ENCODE peak calls at places on chromosome 3, in five cellular contexts. G is Peyer's patch, D is AG04450, S is tibial artery, C is right atrium auricular region. N is an unnamed sample.

GRCh38 chr3:69250014-69250413 is 127.6 kb upstream of the LMOD3 start:
- DNase-seq in D (no peak), G (no peak), C (no peak), S (no peak), N (peak)

GRCh38 chr3:58032186-58032585 is 24.0 kb downstream of the FLNB start:
- DNase-seq in G (no peak), S (no peak), D (no peak), C (no peak), N (no peak)

GRCh38 chr3:147699175-147699838 is 290.1 kb downstream of the ZIC1 start:
- DNase-seq in S (no peak), C (no peak), G (no peak), D (no peak), N (no peak)

GRCh38 chr3:39286771-39287170 is 6.9 kb upstream of the CX3CR1 start:
- DNase-seq in G (no peak), D (no peak), C (no peak), S (no peak), N (no peak)

GRCh38 chr3:113660458-113660857 is 36.0 kb downstream of the USF3 start:
- DNase-seq in G (no peak), D (no peak), S (no peak), C (no peak), N (no peak)

GRCh38 chr3:34292605-34293300 is 494.3 kb downstream of the PDCD6IP start:
- DNase-seq in C (no peak), S (no peak), G (no peak), D (no peak), N (no peak)

GRCh38 chr3:12436514-12437222 is 47.6 kb upstream of the TSEN2 start:
- DNase-seq in C (peak), D (no peak), S (no peak), G (no peak), N (no peak)

GRCh38 chr3:70561796-70562195 is 249.4 kb upstream of the MDFIC2 start:
- DNase-seq in C (no peak), D (no peak), S (no peak), G (no peak), N (no peak)

GRCh38 chr3:148077318-148077923 is 620.3 kb upstream of the AGTR1 start:
- DNase-seq in C (no peak), S (no peak), G (no peak), D (no peak), N (no peak)

GRCh38 chr3:107217161-107217560 is 160.1 kb upstream of the CCDC54 start:
- DNase-seq in G (no peak), S (no peak), C (no peak), D (peak), N (no peak)

GRCh38 chr3:52831500-52832301 is 1.2 kb upstream of the ITIH4 start:
- DNase-seq in D (no peak), S (peak), G (peak), C (peak), N (peak)

GRCh38 chr3:20074226-20075063 is 34.2 kb downstream of the KAT2B start:
- DNase-seq in S (no peak), G (no peak), D (no peak), C (no peak), N (no peak)

DNA sequence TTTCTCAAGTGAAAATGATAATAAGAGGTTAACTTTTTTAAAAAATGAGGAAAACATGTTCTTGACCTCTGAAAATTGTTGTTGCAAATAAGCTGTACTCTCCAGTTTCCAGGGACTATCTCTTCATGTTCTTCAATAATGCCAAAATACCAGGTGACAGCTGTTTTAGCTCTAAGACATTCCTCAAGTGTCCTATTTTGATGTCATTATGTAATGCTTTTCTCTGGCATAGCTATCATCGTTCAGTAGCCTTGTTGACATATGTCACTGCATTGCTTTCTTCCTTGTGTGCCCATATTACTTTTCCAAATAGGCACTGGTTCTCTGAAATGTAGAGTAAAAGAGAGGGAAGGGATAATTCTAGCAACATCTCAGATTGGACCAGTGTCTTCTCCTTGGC is 5.7 kb upstream of the FILIP1L start:
- DNase-seq in S (no peak), D (no peak), C (no peak), G (no peak), N (no peak)
- H3K27ac ChIP-seq in S (no peak), D (no peak), C (no peak), G (no peak), N (no peak)

DNA sequence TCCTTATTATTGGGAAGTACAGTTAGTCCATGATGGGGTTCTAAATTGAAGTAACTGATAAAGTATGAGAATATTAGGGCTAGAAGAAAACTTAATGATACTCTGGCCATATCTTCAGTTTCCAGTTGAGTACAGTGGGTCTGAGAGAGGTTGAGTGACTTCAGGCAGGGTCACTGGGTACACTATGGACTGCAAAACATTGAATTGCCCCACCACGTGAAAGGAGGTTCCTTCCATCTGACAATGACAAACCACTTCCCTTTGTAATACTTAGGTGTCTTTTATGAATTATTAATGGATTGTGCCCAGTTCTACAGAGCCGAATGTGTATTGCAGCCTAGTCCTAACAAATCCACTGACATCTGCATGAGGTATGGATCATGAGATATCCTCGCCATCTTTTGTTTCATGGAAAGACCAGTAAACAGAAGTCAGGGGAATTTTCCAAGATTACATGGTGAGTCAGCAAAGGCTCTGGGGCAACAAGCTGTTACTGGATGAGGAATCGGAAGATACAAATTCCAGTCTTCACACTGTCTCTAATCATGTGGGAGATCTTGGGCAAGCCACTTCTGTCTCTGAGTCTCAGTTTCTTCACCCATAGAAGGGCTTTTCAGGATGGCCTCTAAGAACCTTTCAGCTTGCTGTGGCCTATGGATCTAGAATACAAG is 66.4 kb upstream of the BCL6 start:
- DNase-seq in C (no peak), G (no peak), S (no peak), D (peak), N (no peak)
- H3K27ac ChIP-seq in C (no peak), G (no peak), S (no peak), D (no peak), N (no peak)

DNA sequence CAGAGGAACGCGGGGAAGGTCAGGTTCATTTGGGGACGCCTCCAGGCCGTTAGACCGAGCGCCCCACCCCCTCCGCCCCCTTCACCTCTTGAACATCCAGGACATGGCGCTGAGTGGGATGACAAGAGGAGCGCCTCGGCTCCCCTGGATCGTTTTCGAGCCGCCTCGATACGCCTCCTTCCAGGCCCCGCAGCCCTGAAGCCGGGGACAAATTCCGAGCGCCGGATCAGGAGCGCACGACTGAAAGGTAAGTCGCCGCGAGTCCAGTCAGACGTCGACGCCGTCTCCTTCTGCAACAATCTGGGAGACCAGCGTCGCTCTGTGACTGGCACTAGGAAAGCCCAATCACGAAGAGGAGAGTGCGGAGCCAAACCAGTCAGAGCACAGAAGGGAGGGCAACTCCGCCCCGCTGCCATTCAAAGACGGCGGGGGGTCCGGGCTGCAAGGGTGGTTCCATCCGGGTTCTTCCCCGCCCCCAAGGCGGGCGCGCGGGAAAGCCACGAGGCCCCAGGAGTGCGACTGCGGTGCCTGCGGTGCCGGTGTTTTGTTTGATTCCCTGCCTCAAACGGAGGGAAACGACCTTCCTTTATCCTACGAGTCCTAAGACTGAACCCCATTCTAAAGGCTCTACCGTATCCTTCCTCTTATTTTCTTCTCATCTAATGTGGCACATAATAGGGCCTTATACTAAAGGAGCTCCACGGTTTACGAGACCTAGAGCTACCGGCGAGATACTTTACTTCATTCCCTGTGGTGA is at the start of gene HLTF:
- DNase-seq in S (peak), C (peak), D (peak), G (peak), N (peak)
- H3K27ac ChIP-seq in S (peak), C (peak), D (peak), G (peak), N (peak)

GRCh38 chr3:44032487-44032886 is 209.2 kb upstream of the TOPAZ1 start:
- DNase-seq in G (no peak), S (no peak), D (no peak), C (no peak), N (no peak)

GRCh38 chr3:44029100-44029499 is 212.6 kb upstream of the TOPAZ1 start:
- DNase-seq in S (no peak), G (no peak), C (no peak), D (no peak), N (peak)

GRCh38 chr3:44031387-44032380 is 210.0 kb upstream of the TOPAZ1 start:
- DNase-seq in S (no peak), C (no peak), D (no peak), G (no peak), N (peak)

GRCh38 chr3:44033123-44033522 is 208.6 kb upstream of the TOPAZ1 start:
- DNase-seq in C (no peak), G (no peak), D (no peak), S (no peak), N (no peak)

DNA sequence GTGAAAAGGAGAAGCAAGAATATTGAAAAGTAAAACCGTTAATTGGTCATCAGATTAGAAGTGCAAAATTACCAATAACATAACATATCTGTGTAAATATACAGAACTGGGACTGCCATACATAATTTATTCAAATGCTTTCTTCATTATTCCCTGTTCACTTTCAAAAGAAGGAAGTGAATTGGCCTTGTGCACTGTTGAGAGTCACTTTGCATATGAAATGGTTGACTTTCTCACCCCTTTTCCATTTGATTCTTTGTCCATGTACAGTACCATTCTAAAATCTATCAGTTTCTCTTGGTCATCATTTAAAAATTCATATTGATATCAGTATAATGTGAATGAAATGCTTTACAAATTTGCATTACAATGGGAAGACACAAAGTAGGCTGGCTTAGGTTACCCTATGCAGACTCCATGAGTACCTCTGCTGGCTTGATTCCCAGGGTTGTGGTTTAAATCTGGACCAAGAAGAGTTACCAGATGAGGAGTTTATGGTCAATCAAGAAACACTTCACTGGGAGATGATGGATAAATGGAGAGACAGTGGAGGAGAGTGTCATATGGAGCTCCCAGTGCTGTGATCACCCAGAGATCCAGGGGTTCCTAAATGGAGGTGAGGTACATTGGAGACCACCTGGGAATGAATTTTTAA is 210.9 kb upstream of the TOPAZ1 start:
- DNase-seq in C (no peak), D (no peak), S (no peak), G (no peak), N (no peak)
- H3K27ac ChIP-seq in C (no peak), D (no peak), S (no peak), G (no peak), N (no peak)

GRCh38 chr3:168249539-168250414 is 154.1 kb upstream of the GOLIM4 start:
- DNase-seq in G (peak), D (peak), C (peak), S (peak), N (peak)
- H3K27ac ChIP-seq in G (no peak), D (peak), C (peak), S (peak), N (no peak)

DNA sequence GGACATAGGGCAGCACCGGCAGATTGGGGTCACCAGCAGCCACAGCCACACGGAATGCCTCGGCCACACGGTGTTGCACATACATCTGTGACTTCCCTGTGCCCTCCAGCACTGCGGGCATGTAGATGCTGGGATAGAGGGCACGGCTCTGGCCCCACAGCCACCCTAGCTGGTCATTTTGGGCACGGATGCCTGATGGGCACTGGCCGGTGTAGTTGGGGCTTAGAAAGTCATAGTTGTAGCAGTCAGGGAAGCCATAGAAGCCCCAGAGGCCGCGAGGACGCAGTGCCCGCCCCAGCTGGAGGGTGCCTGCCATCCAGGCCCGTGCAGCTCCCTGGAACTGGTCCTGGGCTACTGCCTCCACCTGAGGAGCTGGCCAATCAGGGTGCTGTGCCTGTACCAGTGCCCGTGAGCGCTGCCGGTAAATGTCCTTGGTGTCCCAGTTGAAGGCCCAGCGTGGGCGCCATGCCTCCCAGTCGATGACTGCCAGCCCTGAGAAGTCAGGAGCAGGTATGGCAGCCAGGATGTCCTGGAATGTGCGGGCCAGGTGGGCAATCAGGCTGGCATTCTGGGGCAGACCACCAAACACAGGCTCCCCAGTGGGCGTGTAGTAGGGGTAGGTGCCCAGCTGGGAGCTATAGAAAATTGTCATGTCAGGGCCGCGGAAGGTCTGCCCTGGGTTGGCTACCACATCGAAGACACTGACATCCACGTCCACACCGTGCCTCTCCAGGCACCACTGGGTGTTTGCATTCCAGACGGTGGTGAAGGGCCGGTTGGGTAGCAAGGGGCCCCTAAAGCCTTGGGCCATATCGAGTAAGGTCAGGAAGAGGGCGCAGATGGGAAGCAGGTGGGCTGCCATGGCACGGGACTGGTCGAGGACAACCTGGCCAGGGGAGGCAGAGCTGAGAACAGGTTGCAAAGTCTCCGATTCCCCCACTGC is 1.0 kb downstream of the HYAL1 start:
- DNase-seq in S (no peak), D (no peak), G (no peak), C (no peak), N (no peak)
- H3K27ac ChIP-seq in S (no peak), D (no peak), G (peak), C (peak), N (peak)

GRCh38 chr3:195101927-195102608 is 168.9 kb downstream of the XXYLT1 start:
- DNase-seq in D (no peak), C (no peak), G (no peak), S (no peak), N (no peak)
- H3K27ac ChIP-seq in D (peak), C (peak), G (no peak), S (no peak), N (no peak)

GRCh38 chr3:65479118-65479517 is 559.6 kb downstream of the MAGI1 start:
- DNase-seq in S (no peak), G (no peak), C (no peak), D (no peak), N (no peak)
- H3K27ac ChIP-seq in S (no peak), G (no peak), C (no peak), D (no peak), N (no peak)

DNA sequence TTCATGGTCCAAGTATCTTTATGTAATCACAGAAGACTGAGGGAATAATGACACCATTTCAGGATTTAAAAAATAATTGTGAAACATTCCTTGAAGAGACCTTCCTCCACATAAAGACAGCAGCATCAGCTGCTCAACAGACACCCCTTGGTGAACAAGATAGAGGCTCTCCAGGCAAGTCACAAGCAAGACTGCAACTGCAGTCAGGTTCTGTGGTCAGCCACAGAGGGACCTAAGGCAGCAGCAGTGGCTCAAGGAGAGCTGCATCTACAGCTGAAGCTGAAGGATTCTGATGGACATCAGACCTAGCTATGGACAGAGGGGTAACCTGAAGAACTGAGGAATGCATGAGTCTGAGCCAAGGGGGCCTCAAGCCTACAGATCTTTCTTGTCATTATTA is 97.1 kb upstream of the C3orf80 start:
- DNase-seq in D (no peak), S (no peak), C (no peak), G (no peak), N (no peak)
- H3K27ac ChIP-seq in D (no peak), S (no peak), C (no peak), G (no peak), N (no peak)